ENCODE peak calls at places on chromosomes 5 and 9, in nine cellular contexts. E is hypothalamus; T is GM23338; Q is effector memory CD8-positive, alpha-beta T cell; O is activated T-cell treated with anti-CD3 and anti-CD28 coated beads for 24 hours; Z is posterior vena cava; B is mucosa of gallbladder; G is body of pancreas; U is GDM1. D is an unnamed sample.

GRCh38 chr5:143601917-143602333 is 198.4 kb upstream of the NR3C1 start:
- DNase-seq in E (no peak), T (no peak), Q (no peak), O (no peak), Z (no peak), B (no peak), G (no peak), U (no peak), D (peak; percentile 56)

GRCh38 chr9:109283012-109283411 is 37.8 kb downstream of the EPB41L4B start:
- DNase-seq in E (no peak), T (no peak), Q (no peak), O (no peak), Z (no peak), B (no peak), G (no peak), U (no peak), D (no peak)

GRCh38 chr5:116423091-116423490 is 151.5 kb downstream of the SEMA6A start:
- DNase-seq in E (no peak), T (no peak), Q (no peak), O (no peak), Z (no peak), B (no peak), G (no peak), U (no peak), D (no peak)

GRCh38 chr9:38079410-38080105 is 10.5 kb upstream of the SHB start:
- DNase-seq in E (no peak), T (no peak), Q (no peak), O (no peak), Z (peak; percentile 88), B (peak; percentile 23), G (no peak), U (peak; percentile 17), D (peak; percentile 53)

GRCh38 chr5:80213467-80213866 is 42.4 kb downstream of the SERINC5 start:
- DNase-seq in E (no peak), T (no peak), Q (no peak), O (no peak), Z (no peak), B (no peak), G (no peak), U (no peak), D (no peak)

GRCh38 chr5:36878421-36879088 is 2.0 kb downstream of the NIPBL start:
- DNase-seq in E (no peak), T (peak; percentile 84), Q (no peak), O (no peak), Z (peak; percentile 37), B (no peak), G (peak; percentile 33), U (no peak), D (no peak)

GRCh38 chr5:179253730-179254129 is 91.5 kb downstream of the ADAMTS2 start:
- DNase-seq in E (no peak), T (no peak), Q (no peak), O (no peak), Z (no peak), B (no peak), G (no peak), U (no peak), D (no peak)

GRCh38 chr5:20248102-20248501 is 260.1 kb upstream of the CDH18 start:
- DNase-seq in E (no peak), T (no peak), Q (no peak), O (no peak), Z (no peak), B (no peak), G (no peak), U (no peak), D (no peak)

GRCh38 chr9:114316605-114317230 is 6.2 kb upstream of the ORM1 start:
- DNase-seq in E (no peak), T (no peak), Q (no peak), O (no peak), Z (peak; percentile 38), B (no peak), G (no peak), U (no peak), D (no peak)

GRCh38 chr5:149962040-149962439 is 1.5 kb downstream of the SLC26A2 start:
- DNase-seq in E (no peak), T (peak; percentile 47), Q (no peak), O (no peak), Z (no peak), B (no peak), G (no peak), U (peak; percentile 18), D (no peak)

D was measured in CD14-positive monocyte.